ENCODE peak calls at places on chromosomes 6 and 20, in eight cellular contexts. H is HFF-Myc, A is brain microvascular endothelial cell, E is endothelial cell of umbilical vein, X is endodermal cell, F is left lung, W is nephron progenitor cell, B is HCT116. C is an unnamed sample.

GRCh38 chr20:2840967-2841531 is 504 bp downstream of the VPS16 start:
- DNase-seq in H (no peak), A (peak), E (peak), X (peak), F (peak), W (peak), B (no peak), C (peak)

GRCh38 chr6:133918208-133918930 is 29.5 kb downstream of the TCF21 start:
- DNase-seq in H (no peak), A (no peak), E (no peak), X (no peak), F (no peak), W (no peak), B (no peak), C (no peak)

GRCh38 chr6:75693534-75693933 is 55.5 kb upstream of the MYO6 start:
- DNase-seq in H (no peak), A (peak), E (no peak), X (no peak), F (no peak), W (no peak), B (no peak), C (no peak)

GRCh38 chr6:168469198-168469943 is 28.4 kb downstream of the SMOC2 start:
- DNase-seq in H (no peak), A (no peak), E (no peak), X (no peak), F (no peak), W (no peak), B (no peak), C (no peak)

GRCh38 chr6:139841794-139842215 is 467.4 kb upstream of the CITED2 start:
- DNase-seq in H (no peak), A (no peak), E (no peak), X (no peak), F (no peak), W (no peak), B (no peak), C (no peak)

GRCh38 chr6:125086716-125087115 is 66.9 kb upstream of the TPD52L1 start:
- DNase-seq in H (no peak), A (no peak), E (no peak), X (no peak), F (no peak), W (no peak), B (no peak), C (no peak)

GRCh38 chr6:16523550-16524379 is 237.5 kb downstream of the ATXN1 start:
- DNase-seq in H (no peak), A (peak), E (peak), X (no peak), F (no peak), W (no peak), B (no peak), C (no peak)

GRCh38 chr6:154613137-154613676 is 102.7 kb upstream of the CNKSR3 start:
- DNase-seq in H (peak), A (peak), E (peak), X (no peak), F (no peak), W (no peak), B (no peak), C (no peak)

GRCh38 chr6:2854394-2854982 is 12.8 kb upstream of the SERPINB1 start:
- DNase-seq in H (no peak), A (peak), E (peak), X (peak), F (no peak), W (no peak), B (no peak), C (no peak)

GRCh38 chr20:23856736-23857135 is 22.8 kb downstream of the CST5 start:
- DNase-seq in H (no peak), A (no peak), E (no peak), X (peak), F (no peak), W (no peak), B (no peak), C (no peak)

GRCh38 chr6:37115236-37115894 is 54.6 kb upstream of the PIM1 start:
- DNase-seq in H (no peak), A (no peak), E (no peak), X (no peak), F (no peak), W (no peak), B (no peak), C (no peak)

GRCh38 chr20:38418509-38419204 is 16.5 kb downstream of the SNHG17 start:
- DNase-seq in H (no peak), A (no peak), E (peak), X (no peak), F (no peak), W (no peak), B (no peak), C (no peak)

GRCh38 chr6:28968476-28968875 is 36.6 kb downstream of the ZNF311 start:
- DNase-seq in H (no peak), A (no peak), E (no peak), X (no peak), F (no peak), W (no peak), B (no peak), C (no peak)

GRCh38 chr6:34172961-34173775 is 27.3 kb upstream of the GRM4 start:
- DNase-seq in H (no peak), A (no peak), E (no peak), X (no peak), F (no peak), W (no peak), B (no peak), C (no peak)

GRCh38 chr6:11309947-11310665 is 77.6 kb upstream of the NEDD9 start:
- DNase-seq in H (no peak), A (no peak), E (no peak), X (peak), F (no peak), W (no peak), B (no peak), C (no peak)

GRCh38 chr20:4108495-4109306 is 93.3 kb upstream of the RNF24 start:
- DNase-seq in H (peak), A (peak), E (peak), X (peak), F (peak), W (peak), B (peak), C (peak)

GRCh38 chr20:13173201-13173600 is 47.9 kb upstream of the ISM1 start:
- DNase-seq in H (no peak), A (no peak), E (no peak), X (no peak), F (no peak), W (no peak), B (no peak), C (no peak)

GRCh38 chr20:991850-992249 is 10.3 kb downstream of the RSPO4 start:
- DNase-seq in H (no peak), A (no peak), E (no peak), X (peak), F (no peak), W (no peak), B (no peak), C (no peak)

GRCh38 chr6:97586344-97586743 is 303.3 kb upstream of the MMS22L start:
- DNase-seq in H (no peak), A (peak), E (no peak), X (peak), F (no peak), W (no peak), B (no peak), C (no peak)

GRCh38 chr6:157158456-157158855 is 164.9 kb downstream of the TMEM242 start:
- DNase-seq in H (no peak), A (no peak), E (no peak), X (peak), F (no peak), W (no peak), B (no peak), C (no peak)

GRCh38 chr20:19430641-19431307 is 218.3 kb downstream of the SLC24A3 start:
- DNase-seq in H (no peak), A (no peak), E (no peak), X (no peak), F (no peak), W (no peak), B (no peak), C (no peak)

GRCh38 chr20:46715292-46715756 is 5.9 kb downstream of the SLC2A10 start:
- DNase-seq in H (peak), A (no peak), E (no peak), X (peak), F (no peak), W (no peak), B (no peak), C (no peak)

GRCh38 chr6:69096681-69097080 is 461.6 kb downstream of the ADGRB3 start:
- DNase-seq in H (no peak), A (no peak), E (no peak), X (no peak), F (no peak), W (no peak), B (no peak), C (no peak)

DNA sequence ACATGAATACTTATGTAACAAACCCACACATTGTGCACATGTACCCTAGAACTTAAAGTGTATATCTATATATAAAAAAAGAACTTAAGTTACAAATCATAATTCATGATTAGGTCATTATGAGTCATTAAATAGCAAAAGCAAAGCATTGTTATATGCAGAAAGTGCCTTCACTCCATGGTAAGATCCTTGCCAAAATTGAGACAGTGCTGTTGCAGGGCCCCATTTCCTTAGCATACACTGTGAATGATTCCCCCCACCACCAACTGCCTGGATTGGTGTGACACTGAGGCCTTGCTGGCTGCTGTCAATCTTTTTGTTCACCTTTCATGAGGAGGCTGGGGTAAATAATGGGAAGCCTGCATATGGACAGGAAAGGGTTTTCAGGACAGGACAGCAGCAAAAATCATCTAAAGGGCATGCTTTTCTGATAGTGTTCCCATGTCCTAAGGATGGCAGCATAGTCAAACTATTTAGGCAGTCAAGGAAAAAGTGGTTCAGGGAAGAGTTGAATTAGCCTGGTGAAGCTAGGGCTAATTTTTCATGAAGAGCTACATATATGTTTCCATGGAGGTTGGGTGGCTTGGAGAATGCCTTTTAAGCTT is 188.2 kb upstream of the ASCC3 start:
- DNase-seq in H (no peak), A (no peak), E (no peak), X (no peak), F (no peak), W (no peak), B (no peak), C (no peak)
- TF ChIP-seq CTCF in H (no peak), A (peak), E (no peak), X (no peak), F (no peak), W (no peak), B (no peak), C (no peak)

DNA sequence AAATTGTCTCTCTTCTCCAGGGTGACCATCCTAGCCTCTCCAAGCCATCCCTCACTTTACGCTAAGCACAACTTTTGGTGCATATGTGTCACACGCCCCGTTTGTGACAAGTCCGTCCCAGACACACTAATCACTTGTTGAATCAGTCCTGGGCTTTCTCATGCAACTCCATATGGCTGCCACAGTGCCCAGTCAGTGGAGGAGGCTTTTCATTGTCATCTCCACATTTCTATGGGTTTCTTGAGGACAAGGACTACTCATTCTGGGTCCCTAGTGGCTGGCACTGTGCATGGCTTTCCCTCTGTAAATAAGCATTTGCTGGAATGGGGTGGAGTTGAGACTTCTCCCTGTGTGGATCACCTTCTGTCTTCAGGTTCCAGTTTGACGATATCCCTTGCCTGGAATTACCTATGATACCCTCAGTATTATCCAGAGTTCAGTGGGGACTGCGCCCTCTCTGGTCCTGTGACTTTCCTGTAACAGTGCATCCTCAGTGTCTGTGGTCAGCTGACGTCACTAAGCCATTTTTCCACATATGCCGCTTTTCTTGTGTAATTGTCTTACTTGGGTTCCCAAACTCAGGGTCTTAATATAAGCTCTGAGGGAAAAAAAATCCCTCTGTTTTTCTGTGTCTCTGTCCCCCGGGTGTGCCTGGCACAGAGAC is 59.8 kb upstream of the MYL9 start:
- DNase-seq in H (no peak), A (no peak), E (no peak), X (no peak), F (no peak), W (no peak), B (no peak), C (no peak)
- TF ChIP-seq CTCF in H (no peak), A (peak), E (no peak), X (peak), F (no peak), W (no peak), B (peak), C (no peak)

GRCh38 chr20:32439132-32439829 is 81.2 kb downstream of the ASXL1 start:
- DNase-seq in H (no peak), A (peak), E (no peak), X (peak), F (no peak), W (no peak), B (no peak), C (no peak)
- TF ChIP-seq CTCF in H (no peak), A (peak), E (no peak), X (peak), F (no peak), W (no peak), B (no peak), C (no peak)

GRCh38 chr6:89369009-89369408 is 16.5 kb upstream of the UBE2J1 start:
- DNase-seq in H (no peak), A (peak), E (peak), X (peak), F (peak), W (peak), B (no peak), C (no peak)

GRCh38 chr6:89368107-89368506 is 15.6 kb upstream of the UBE2J1 start:
- DNase-seq in H (no peak), A (peak), E (peak), X (peak), F (no peak), W (peak), B (no peak), C (peak)

GRCh38 chr6:89372506-89372901 is 20.0 kb upstream of the UBE2J1 start:
- DNase-seq in H (no peak), A (no peak), E (no peak), X (no peak), F (peak), W (no peak), B (no peak), C (no peak)

GRCh38 chr6:89375427-89375868 is 22.9 kb upstream of the UBE2J1 start:
- DNase-seq in H (no peak), A (no peak), E (no peak), X (peak), F (peak), W (peak), B (no peak), C (peak)

DNA sequence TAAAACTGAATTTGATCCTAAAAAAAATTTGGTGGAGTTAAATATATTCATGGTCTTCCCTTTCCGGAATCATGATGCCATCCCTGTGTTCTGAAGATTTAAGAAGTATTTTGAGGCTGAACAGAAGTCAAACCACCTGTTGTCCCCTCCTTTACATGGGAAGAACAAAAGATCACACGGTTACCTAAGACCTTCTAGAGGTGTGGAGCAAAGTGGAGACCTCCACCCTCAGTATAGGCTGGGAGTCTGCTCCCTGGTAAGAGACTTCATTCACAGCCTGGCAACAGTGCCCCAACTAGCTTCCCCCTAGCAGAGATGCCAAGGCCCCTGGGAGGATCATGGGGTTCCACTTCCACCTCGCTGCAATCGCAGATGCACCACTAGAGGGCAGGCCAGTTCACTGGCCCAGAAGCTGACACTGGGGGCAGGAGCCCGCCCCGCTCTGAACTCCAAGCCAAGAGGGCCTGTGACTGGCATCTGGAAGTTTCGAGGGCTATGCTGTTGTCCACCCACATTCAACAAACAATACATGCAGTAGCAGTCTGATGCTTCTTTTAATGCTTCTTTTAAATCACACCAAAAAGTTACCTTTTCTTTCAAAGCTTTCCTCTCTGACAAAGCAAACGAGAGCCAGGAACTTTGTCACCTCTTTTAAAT is 19.5 kb upstream of the UBE2J1 start:
- DNase-seq in H (no peak), A (peak), E (peak), X (peak), F (peak), W (peak), B (no peak), C (peak)
- TF ChIP-seq CTCF in H (peak), A (peak), E (peak), X (peak), F (peak), W (peak), B (peak), C (peak)

GRCh38 chr20:34955232-34956040 is at the start of the genes GSS and MYH7B:
- DNase-seq in H (peak), A (peak), E (peak), X (peak), F (peak), W (peak), B (peak), C (peak)
- TF ChIP-seq CTCF in H (peak), A (peak), E (peak), X (peak), F (no peak), W (no peak), B (peak), C (peak)

GRCh38 chr6:48144024-48144423 is 33.0 kb upstream of the PTCHD4 start:
- DNase-seq in H (no peak), A (peak), E (no peak), X (no peak), F (no peak), W (no peak), B (no peak), C (no peak)

GRCh38 chr6:48136856-48137255 is 25.9 kb upstream of the PTCHD4 start:
- DNase-seq in H (no peak), A (no peak), E (no peak), X (no peak), F (no peak), W (no peak), B (no peak), C (no peak)

GRCh38 chr6:48141975-48142374 is 31.0 kb upstream of the PTCHD4 start:
- DNase-seq in H (no peak), A (no peak), E (no peak), X (no peak), F (no peak), W (no peak), B (no peak), C (no peak)

GRCh38 chr6:48135352-48136084 is 24.5 kb upstream of the PTCHD4 start:
- DNase-seq in H (no peak), A (peak), E (no peak), X (peak), F (no peak), W (no peak), B (no peak), C (no peak)

DNA sequence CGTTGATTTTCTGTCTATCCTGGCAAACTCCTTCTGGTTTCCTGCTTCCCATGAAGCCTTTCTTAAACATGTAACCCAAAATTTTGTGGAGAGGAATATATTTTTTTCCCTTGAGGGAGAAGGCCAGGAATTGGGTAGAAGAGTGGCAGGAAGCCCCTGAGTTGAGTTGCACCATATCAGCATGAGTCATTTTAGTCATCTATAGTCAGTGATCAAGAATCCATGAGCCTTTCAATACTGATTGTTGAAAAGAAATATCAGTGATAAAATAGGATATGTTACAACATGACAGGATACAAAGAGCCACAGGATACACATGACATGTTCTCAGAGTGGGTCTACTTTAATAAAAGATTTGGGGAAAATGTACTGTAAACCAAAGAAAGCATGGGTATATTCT is 29.2 kb upstream of the PTCHD4 start:
- DNase-seq in H (no peak), A (no peak), E (no peak), X (no peak), F (no peak), W (no peak), B (no peak), C (no peak)
- TF ChIP-seq CTCF in H (no peak), A (no peak), E (no peak), X (no peak), F (no peak), W (no peak), B (no peak), C (no peak)

DNA sequence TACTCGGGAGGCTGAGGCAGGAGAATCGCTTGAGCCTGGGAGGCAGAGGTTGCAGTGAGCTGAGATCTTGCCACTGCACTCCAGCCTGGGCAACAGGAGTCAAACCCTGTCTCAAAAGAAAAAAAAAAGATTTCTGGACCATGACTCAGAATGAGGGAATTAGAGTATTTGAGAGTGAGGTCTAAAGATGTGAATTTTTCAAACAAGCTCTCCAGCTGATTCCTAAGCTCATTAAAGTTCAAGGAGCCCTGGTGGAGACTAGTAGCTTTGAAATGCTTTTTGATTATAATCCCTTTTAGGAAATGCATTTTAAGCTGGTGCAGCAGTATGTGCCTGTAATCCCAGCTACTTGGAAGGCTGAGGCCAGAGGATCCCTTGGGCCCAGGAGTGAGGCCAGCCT is 21.8 kb upstream of the SRF start:
- DNase-seq in H (no peak), A (no peak), E (no peak), X (no peak), F (no peak), W (no peak), B (no peak), C (no peak)
- TF ChIP-seq CTCF in H (no peak), A (no peak), E (no peak), X (no peak), F (no peak), W (no peak), B (no peak), C (no peak)